ENCODE peak calls at places on chromosomes 12 and 14, in six cellular contexts. I, N, J, V, B and P are unnamed samples.
A peak's percentile ranks its signal among the peaks of the same experiment; 100 is the strongest.

GRCh38 chr14:45949479-45949878 is 696.5 kb upstream of the MIS18BP1 start:
- DNase-seq in I (no peak), N (no peak), J (no peak), V (no peak), B (no peak), P (no peak)

GRCh38 chr12:108691995-108692808 is 39.1 kb downstream of the CORO1C start:
- DNase-seq in I (no peak), N (no peak), J (no peak), V (no peak), B (no peak), P (peak; percentile 17)

GRCh38 chr14:91899213-91899612 is 31.9 kb upstream of the TC2N start:
- DNase-seq in I (no peak), N (no peak), J (no peak), V (no peak), B (no peak), P (no peak)

GRCh38 chr12:23043647-23044046 is 418.7 kb downstream of the ETNK1 start:
- DNase-seq in I (no peak), N (no peak), J (no peak), V (no peak), B (no peak), P (no peak)

GRCh38 chr14:34252227-34252626 is 209.8 kb downstream of the SPTSSA start:
- DNase-seq in I (no peak), N (no peak), J (no peak), V (peak; percentile 21), B (no peak), P (no peak)

GRCh38 chr14:80388980-80389711 is 177.8 kb upstream of the DIO2 start:
- DNase-seq in I (no peak), N (peak; percentile 83), J (peak; percentile 58), V (no peak), B (peak; percentile 75), P (no peak)

GRCh38 chr14:77143071-77143470 is 1.5 kb upstream of the ZDHHC22 start:
- DNase-seq in I (no peak), N (no peak), J (no peak), V (peak; percentile 77), B (no peak), P (no peak)

GRCh38 chr12:80316141-80316700 is 127.8 kb upstream of the PTPRQ start:
- DNase-seq in I (no peak), N (no peak), J (peak; percentile 3), V (no peak), B (no peak), P (no peak)

GRCh38 chr14:94000267-94000666 is 3.2 kb downstream of the CCDC197 start:
- DNase-seq in I (no peak), N (no peak), J (no peak), V (no peak), B (no peak), P (no peak)

GRCh38 chr12:112005419-112006395 is 7.3 kb downstream of the TMEM116 start:
- DNase-seq in I (no peak), N (no peak), J (peak; percentile 13), V (no peak), B (no peak), P (no peak)

DNA sequence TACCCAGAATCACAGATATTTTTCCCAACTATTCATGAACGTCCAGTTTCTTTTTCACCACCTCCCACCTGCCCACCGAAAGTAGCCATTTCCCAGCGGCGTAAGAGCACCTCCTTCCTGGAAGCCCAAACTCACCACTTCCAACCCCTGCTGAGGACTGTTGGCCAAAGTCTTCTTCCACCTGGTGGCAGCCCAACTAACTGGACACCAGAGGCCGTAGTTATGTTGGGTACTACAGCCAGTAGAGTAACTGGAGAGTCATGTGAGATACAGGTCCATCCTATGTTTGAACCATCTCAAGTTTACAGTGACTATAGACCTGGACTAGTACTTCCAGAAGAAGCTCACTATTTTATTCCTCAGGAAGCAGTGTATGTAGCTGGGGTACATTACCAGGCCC is 81.6 kb downstream of the RAD52 start:
- DNase-seq in I (no peak), N (no peak), J (no peak), V (no peak), B (no peak), P (no peak)
- TF ChIP-seq CTCF in I (no peak), N (peak; percentile 14), J (no peak), V (no peak), B (no peak), P (no peak)

GRCh38 chr12:57759360-57759980 is 4.6 kb downstream of the MARCHF9 start:
- DNase-seq in I (peak; percentile 61), N (no peak), J (no peak), V (no peak), B (peak; percentile 34), P (no peak)
- TF ChIP-seq CTCF in I (peak; percentile 71), N (peak; percentile 72), J (peak; percentile 43), V (no peak), B (peak; percentile 48), P (peak; percentile 59)

DNA sequence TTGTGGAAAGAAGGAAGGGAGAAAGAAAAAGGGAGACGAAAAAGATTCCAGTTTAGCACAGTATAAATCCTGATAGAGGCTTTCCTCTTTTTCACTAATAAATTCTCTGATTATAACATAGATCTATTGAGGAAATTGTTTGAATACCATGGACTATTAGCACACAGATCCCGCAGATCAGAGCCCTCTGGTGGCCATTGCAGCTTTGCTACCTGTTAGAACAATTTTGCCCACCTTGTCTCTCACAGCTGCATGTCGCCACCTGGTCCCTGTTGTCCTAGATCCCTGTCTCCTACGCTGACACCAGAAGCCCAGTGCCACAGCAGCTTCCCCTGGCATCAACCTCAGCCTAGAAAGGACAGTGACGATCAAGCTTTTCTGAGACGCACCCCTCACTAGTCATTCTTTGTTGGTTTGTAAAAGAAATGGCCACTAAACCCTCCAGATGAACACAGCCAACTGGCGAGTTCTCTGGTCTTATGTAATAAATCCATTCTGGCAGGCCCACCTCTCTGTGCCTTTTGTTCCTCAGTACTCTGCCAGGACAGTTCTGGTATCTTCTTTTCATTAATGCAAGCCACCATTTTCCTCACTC is 9.9 kb downstream of the GPHB5 start:
- DNase-seq in I (no peak), N (no peak), J (peak; percentile 28), V (no peak), B (peak; percentile 28), P (no peak)
- TF ChIP-seq CTCF in I (peak; percentile 53), N (peak; percentile 76), J (peak; percentile 58), V (peak; percentile 33), B (peak; percentile 59), P (peak; percentile 70)

DNA sequence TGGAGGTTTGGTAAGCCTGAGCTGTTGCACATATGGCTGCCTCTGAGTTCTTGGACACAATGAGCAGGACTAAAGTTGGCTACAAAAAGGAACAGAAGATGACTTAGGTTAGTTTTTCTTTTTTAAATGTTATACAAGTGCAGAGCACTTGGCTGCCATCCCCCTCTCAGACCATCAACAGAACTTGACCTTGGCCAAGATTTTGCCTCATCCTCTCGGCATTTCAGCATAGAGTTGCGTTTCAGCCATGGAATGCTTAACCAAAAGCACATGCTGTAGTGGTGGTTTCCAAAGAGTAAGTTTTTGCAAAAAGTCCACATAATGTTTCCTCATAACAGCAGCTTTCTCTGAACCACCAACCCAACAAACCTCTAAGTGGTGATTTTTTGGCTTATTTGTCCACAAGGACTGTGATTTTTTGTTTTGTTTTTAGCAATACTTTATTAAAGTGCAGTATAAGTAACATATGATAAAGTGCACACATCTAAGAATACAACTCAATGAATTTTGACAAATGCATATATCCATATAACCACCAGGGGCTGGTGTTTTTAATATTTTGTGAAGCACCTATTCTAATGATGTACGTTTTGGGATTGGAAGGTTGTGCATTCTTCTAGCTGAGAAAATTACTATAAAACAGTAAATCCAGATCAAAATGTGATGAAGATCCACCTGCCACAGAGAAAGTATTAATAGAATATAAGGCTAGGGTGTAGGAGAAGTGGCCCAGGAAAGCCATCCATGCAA is 12.1 kb upstream of the GALNT16 start:
- DNase-seq in I (no peak), N (peak; percentile 72), J (peak; percentile 95), V (no peak), B (peak; percentile 83), P (no peak)
- TF ChIP-seq CTCF in I (peak; percentile 22), N (peak; percentile 81), J (peak; percentile 32), V (peak; percentile 77), B (peak; percentile 41), P (peak; percentile 56)

GRCh38 chr12:51269174-51270066 is 795 bp downstream of the SMAGP start:
- DNase-seq in I (peak; percentile 81), N (no peak), J (peak; percentile 41), V (peak; percentile 62), B (peak; percentile 54), P (peak; percentile 20)
- TF ChIP-seq CTCF in I (peak; percentile 25), N (peak; percentile 60), J (no peak), V (no peak), B (peak; percentile 32), P (peak; percentile 51)

GRCh38 chr12:120231316-120232011 is 30.6 kb upstream of the RPLP0 start:
- DNase-seq in I (no peak), N (peak; percentile 97), J (peak; percentile 78), V (no peak), B (peak; percentile 84), P (no peak)
- TF ChIP-seq CTCF in I (no peak), N (peak; percentile 62), J (peak; percentile 17), V (no peak), B (peak; percentile 52), P (peak; percentile 38)